ENCODE peak calls at places on chromosomes 7 and 10, in four cellular contexts. H is mesendoderm, F is A549, B is NCI-H1105. T is an unnamed sample.

GRCh38 chr10:20897146-20897834 is at the start of gene NEBL:
- DNase-seq in H (peak), F (no peak), B (no peak), T (no peak)

GRCh38 chr7:101399759-101400158 is 37.1 kb downstream of the COL26A1 start:
- DNase-seq in H (no peak), F (no peak), B (no peak), T (no peak)

GRCh38 chr7:29444267-29444666 is 119.4 kb upstream of the PRR15 start:
- DNase-seq in H (no peak), F (no peak), B (no peak), T (no peak)

GRCh38 chr10:82969405-82969804 is 1094.4 kb downstream of the NRG3 start:
- DNase-seq in H (peak), F (peak), B (no peak), T (no peak)

GRCh38 chr10:127886371-127887051 is 6.2 kb downstream of the CLRN3 start:
- DNase-seq in H (no peak), F (no peak), B (no peak), T (no peak)

GRCh38 chr7:80284848-80285247 is 150.2 kb downstream of the GNAI1 start:
- DNase-seq in H (no peak), F (no peak), B (no peak), T (no peak)

GRCh38 chr10:68611227-68611626 is 51.1 kb downstream of the TET1 start:
- DNase-seq in H (no peak), F (no peak), B (no peak), T (no peak)

GRCh38 chr7:7565746-7566650 is 686 bp upstream of the MIOS start:
- DNase-seq in H (peak), F (no peak), B (no peak), T (no peak)

GRCh38 chr7:87152897-87153641 is 816 bp downstream of the DMTF1 start:
- DNase-seq in H (peak), F (peak), B (no peak), T (no peak)

GRCh38 chr7:20260219-20260618 is 43.0 kb upstream of the MACC1 start:
- DNase-seq in H (no peak), F (no peak), B (no peak), T (no peak)

GRCh38 chr7:121297843-121298242 is 31.0 kb upstream of the WNT16 start:
- DNase-seq in H (no peak), F (no peak), B (no peak), T (no peak)

GRCh38 chr7:99340659-99341058 is 15.0 kb downstream of the ARPC1A start:
- DNase-seq in H (no peak), F (no peak), B (no peak), T (no peak)

GRCh38 chr7:76338298-76339084 is 20.3 kb downstream of the YWHAG start:
- DNase-seq in H (peak), F (no peak), B (no peak), T (no peak)

GRCh38 chr10:36779238-36779846 is 346.1 kb upstream of the ANKRD30A start:
- DNase-seq in H (peak), F (peak), B (no peak), T (no peak)

GRCh38 chr10:75334720-75335119 is 66.8 kb downstream of the ZNF503 start:
- DNase-seq in H (no peak), F (no peak), B (no peak), T (no peak)

GRCh38 chr7:133742709-133743538 is 384.2 kb upstream of the LRGUK start:
- DNase-seq in H (peak), F (peak), B (no peak), T (no peak)

GRCh38 chr10:86815035-86815617 is 58.7 kb downstream of the BMPR1A start:
- DNase-seq in H (no peak), F (no peak), B (no peak), T (no peak)

GRCh38 chr10:124007102-124007772 is 86.2 kb downstream of the CHST15 start:
- DNase-seq in H (no peak), F (no peak), B (no peak), T (no peak)

GRCh38 chr10:51574248-51575067 is 124.9 kb downstream of the CSTF2T start:
- DNase-seq in H (peak), F (no peak), B (no peak), T (no peak)